ENCODE peak calls at places on chromosomes 4 and X, in eight cellular contexts. Q is testis; P is HCT116; T is effector memory CD8-positive, alpha-beta T cell; G is NCI-H1436; D is LNCaP clone FGC; J is GM20000; A is SW 1271. Y is an unnamed sample.

GRCh38 chrX:23902419-23902818 is 5.3 kb downstream of the APOO start:
- DNase-seq in Q (no peak), P (no peak), T (peak), G (peak), D (peak), J (no peak), A (peak), Y (peak)

GRCh38 chr4:83408958-83409357 is 46.7 kb downstream of the HELQ start:
- DNase-seq in Q (no peak), P (no peak), T (no peak), G (no peak), D (no peak), J (no peak), A (no peak), Y (no peak)

GRCh38 chr4:89563431-89563830 is 255.8 kb upstream of the GPRIN3 start:
- DNase-seq in Q (no peak), P (no peak), T (no peak), G (no peak), D (no peak), J (no peak), A (no peak), Y (no peak)

GRCh38 chr4:52788806-52789205 is 37.6 kb upstream of the ERVMER34-1 start:
- DNase-seq in Q (no peak), P (no peak), T (no peak), G (no peak), D (no peak), J (no peak), A (no peak), Y (no peak)

GRCh38 chr4:35963969-35964515 is 280.3 kb downstream of the ARAP2 start:
- DNase-seq in Q (no peak), P (no peak), T (no peak), G (no peak), D (no peak), J (no peak), A (peak), Y (no peak)

GRCh38 chr4:41751325-41752061 is 3.0 kb upstream of the PHOX2B start:
- DNase-seq in Q (no peak), P (no peak), T (no peak), G (no peak), D (no peak), J (no peak), A (no peak), Y (peak)

GRCh38 chrX:115639481-115639880 is 78.5 kb downstream of the PLS3 start:
- DNase-seq in Q (no peak), P (no peak), T (no peak), G (no peak), D (no peak), J (no peak), A (no peak), Y (no peak)

GRCh38 chr4:56745082-56745481 is 64.0 kb upstream of the HOPX start:
- DNase-seq in Q (no peak), P (no peak), T (no peak), G (no peak), D (no peak), J (no peak), A (no peak), Y (no peak)

GRCh38 chrX:101217689-101218088 is 1.9 kb upstream of the DRP2 start:
- DNase-seq in Q (no peak), P (no peak), T (no peak), G (no peak), D (no peak), J (no peak), A (no peak), Y (no peak)

GRCh38 chrX:68462653-68463052 is 29.4 kb upstream of the OPHN1 start:
- DNase-seq in Q (peak), P (peak), T (peak), G (no peak), D (no peak), J (no peak), A (peak), Y (no peak)

GRCh38 chr4:145481164-145481941 is at the start of gene SMAD1:
- DNase-seq in Q (peak), P (peak), T (no peak), G (peak), D (peak), J (peak), A (peak), Y (peak)

GRCh38 chr4:3009422-3009821 is 46.1 kb downstream of the GRK4 start:
- DNase-seq in Q (no peak), P (peak), T (no peak), G (no peak), D (no peak), J (peak), A (peak), Y (peak)

Y was measured in GM13976.